ENCODE peak calls at places on chromosomes 2 and 18, in eight cellular contexts. One of them, this sample, is unnamed.

GRCh38 chr2:80304522-80304878 is at the start of gene LRRTM1:
- DNase-seq in WTC11: peak
- DNase-seq in pancreas: peak
- DNase-seq in cardiac fibroblast: peak
- DNase-seq in lower leg skin: no peak
- DNase-seq in GM13976: peak
- DNase-seq in type B pancreatic cell: peak
- DNase-seq in choroid plexus epithelial cell: no peak
- DNase-seq in this sample: no peak

GRCh38 chr2:113873867-113874266 is 16.0 kb upstream of the ACTR3 start:
- DNase-seq in lower leg skin: no peak
- DNase-seq in pancreas: no peak
- DNase-seq in GM13976: no peak
- DNase-seq in cardiac fibroblast: no peak
- DNase-seq in choroid plexus epithelial cell: no peak
- DNase-seq in type B pancreatic cell: no peak
- DNase-seq in WTC11: no peak
- DNase-seq in this sample: no peak

GRCh38 chr2:113863166-113863565 is 26.7 kb upstream of the ACTR3 start:
- DNase-seq in GM13976: no peak
- DNase-seq in WTC11: no peak
- DNase-seq in choroid plexus epithelial cell: no peak
- DNase-seq in type B pancreatic cell: no peak
- DNase-seq in pancreas: no peak
- DNase-seq in cardiac fibroblast: no peak
- DNase-seq in lower leg skin: no peak
- DNase-seq in this sample: no peak

GRCh38 chr2:145751634-145752033 is 1231.7 kb upstream of the ZEB2 start:
- DNase-seq in GM13976: peak
- DNase-seq in choroid plexus epithelial cell: peak
- DNase-seq in cardiac fibroblast: peak
- DNase-seq in WTC11: no peak
- DNase-seq in lower leg skin: no peak
- DNase-seq in type B pancreatic cell: no peak
- DNase-seq in pancreas: no peak
- DNase-seq in this sample: peak

GRCh38 chr18:67266591-67267237 is 249.8 kb downstream of the DSEL start:
- DNase-seq in WTC11: no peak
- DNase-seq in cardiac fibroblast: peak
- DNase-seq in type B pancreatic cell: no peak
- DNase-seq in GM13976: no peak
- DNase-seq in pancreas: no peak
- DNase-seq in choroid plexus epithelial cell: peak
- DNase-seq in lower leg skin: no peak
- DNase-seq in this sample: no peak

GRCh38 chr2:236859896-236860295 is 225.8 kb upstream of the COPS8 start:
- DNase-seq in choroid plexus epithelial cell: no peak
- DNase-seq in GM13976: no peak
- DNase-seq in type B pancreatic cell: peak
- DNase-seq in pancreas: no peak
- DNase-seq in lower leg skin: peak
- DNase-seq in WTC11: no peak
- DNase-seq in cardiac fibroblast: no peak
- DNase-seq in this sample: no peak

GRCh38 chr2:119156891-119157773 is 1.4 kb downstream of the C1QL2 start:
- DNase-seq in WTC11: peak
- DNase-seq in pancreas: no peak
- DNase-seq in cardiac fibroblast: no peak
- DNase-seq in choroid plexus epithelial cell: no peak
- DNase-seq in type B pancreatic cell: no peak
- DNase-seq in GM13976: no peak
- DNase-seq in lower leg skin: no peak
- DNase-seq in this sample: no peak

GRCh38 chr2:170485254-170485653 is 229.9 kb upstream of the SP5 start:
- DNase-seq in type B pancreatic cell: no peak
- DNase-seq in WTC11: no peak
- DNase-seq in lower leg skin: no peak
- DNase-seq in cardiac fibroblast: no peak
- DNase-seq in pancreas: no peak
- DNase-seq in choroid plexus epithelial cell: no peak
- DNase-seq in GM13976: no peak
- DNase-seq in this sample: no peak

GRCh38 chr2:238475571-238475970 is 48.8 kb downstream of the ASB1 start:
- DNase-seq in cardiac fibroblast: no peak
- DNase-seq in choroid plexus epithelial cell: no peak
- DNase-seq in GM13976: no peak
- DNase-seq in type B pancreatic cell: no peak
- DNase-seq in WTC11: no peak
- DNase-seq in lower leg skin: no peak
- DNase-seq in pancreas: no peak
- DNase-seq in this sample: no peak

GRCh38 chr2:228875152-228875875 is 395.8 kb downstream of the PID1 start:
- DNase-seq in pancreas: no peak
- DNase-seq in lower leg skin: no peak
- DNase-seq in choroid plexus epithelial cell: peak
- DNase-seq in cardiac fibroblast: peak
- DNase-seq in type B pancreatic cell: no peak
- DNase-seq in GM13976: no peak
- DNase-seq in WTC11: no peak
- DNase-seq in this sample: no peak

GRCh38 chr2:151374426-151374825 is 17.0 kb downstream of the TNFAIP6 start:
- DNase-seq in lower leg skin: no peak
- DNase-seq in WTC11: no peak
- DNase-seq in GM13976: peak
- DNase-seq in type B pancreatic cell: no peak
- DNase-seq in cardiac fibroblast: peak
- DNase-seq in choroid plexus epithelial cell: peak
- DNase-seq in pancreas: no peak
- DNase-seq in this sample: peak

GRCh38 chr2:7552825-7553550 is 635.8 kb downstream of the RNF144A start:
- DNase-seq in choroid plexus epithelial cell: no peak
- DNase-seq in lower leg skin: no peak
- DNase-seq in pancreas: no peak
- DNase-seq in GM13976: no peak
- DNase-seq in type B pancreatic cell: no peak
- DNase-seq in WTC11: no peak
- DNase-seq in cardiac fibroblast: no peak
- DNase-seq in this sample: no peak

GRCh38 chr2:63059434-63060078 is 8.9 kb downstream of the OTX1 start:
- DNase-seq in choroid plexus epithelial cell: no peak
- DNase-seq in lower leg skin: no peak
- DNase-seq in WTC11: peak
- DNase-seq in cardiac fibroblast: no peak
- DNase-seq in GM13976: peak
- DNase-seq in type B pancreatic cell: peak
- DNase-seq in pancreas: peak
- DNase-seq in this sample: peak

GRCh38 chr2:145760781-145761649 is 1241.1 kb upstream of the ZEB2 start:
- DNase-seq in choroid plexus epithelial cell: peak
- DNase-seq in type B pancreatic cell: no peak
- DNase-seq in GM13976: no peak
- DNase-seq in lower leg skin: no peak
- DNase-seq in pancreas: no peak
- DNase-seq in cardiac fibroblast: peak
- DNase-seq in WTC11: no peak
- DNase-seq in this sample: no peak

GRCh38 chr2:191869178-191869577 is 22.3 kb upstream of the CAVIN2 start:
- DNase-seq in WTC11: peak
- DNase-seq in choroid plexus epithelial cell: peak
- DNase-seq in lower leg skin: no peak
- DNase-seq in type B pancreatic cell: no peak
- DNase-seq in GM13976: no peak
- DNase-seq in pancreas: peak
- DNase-seq in cardiac fibroblast: peak
- DNase-seq in this sample: no peak

GRCh38 chr2:56676966-56677365 is 493.2 kb downstream of the CCDC85A start:
- DNase-seq in pancreas: no peak
- DNase-seq in choroid plexus epithelial cell: no peak
- DNase-seq in type B pancreatic cell: no peak
- DNase-seq in WTC11: no peak
- DNase-seq in GM13976: no peak
- DNase-seq in lower leg skin: no peak
- DNase-seq in cardiac fibroblast: no peak
- DNase-seq in this sample: no peak

GRCh38 chr2:56666758-56667157 is 483.0 kb downstream of the CCDC85A start:
- DNase-seq in WTC11: no peak
- DNase-seq in cardiac fibroblast: no peak
- DNase-seq in choroid plexus epithelial cell: no peak
- DNase-seq in lower leg skin: no peak
- DNase-seq in type B pancreatic cell: no peak
- DNase-seq in pancreas: no peak
- DNase-seq in GM13976: no peak
- DNase-seq in this sample: no peak

GRCh38 chr2:56671973-56672569 is 488.3 kb downstream of the CCDC85A start:
- DNase-seq in lower leg skin: no peak
- DNase-seq in choroid plexus epithelial cell: peak
- DNase-seq in GM13976: no peak
- DNase-seq in cardiac fibroblast: peak
- DNase-seq in pancreas: peak
- DNase-seq in type B pancreatic cell: no peak
- DNase-seq in WTC11: no peak
- DNase-seq in this sample: no peak
- TF ChIP-seq CTCF in lower leg skin: no peak
- TF ChIP-seq CTCF in choroid plexus epithelial cell: no peak
- TF ChIP-seq CTCF in GM13976: no peak
- TF ChIP-seq CTCF in cardiac fibroblast: no peak
- TF ChIP-seq CTCF in pancreas: no peak
- TF ChIP-seq CTCF in type B pancreatic cell: no peak
- TF ChIP-seq CTCF in WTC11: no peak
- TF ChIP-seq CTCF in this sample: no peak

GRCh38 chr2:234555616-234556249 is 58.9 kb upstream of the ARL4C start:
- DNase-seq in WTC11: no peak
- DNase-seq in choroid plexus epithelial cell: peak
- DNase-seq in lower leg skin: no peak
- DNase-seq in GM13976: no peak
- DNase-seq in type B pancreatic cell: no peak
- DNase-seq in pancreas: no peak
- DNase-seq in cardiac fibroblast: peak
- DNase-seq in this sample: no peak

GRCh38 chr2:234555161-234555560 is 58.3 kb upstream of the ARL4C start:
- DNase-seq in pancreas: no peak
- DNase-seq in lower leg skin: no peak
- DNase-seq in type B pancreatic cell: no peak
- DNase-seq in WTC11: no peak
- DNase-seq in GM13976: no peak
- DNase-seq in choroid plexus epithelial cell: no peak
- DNase-seq in cardiac fibroblast: no peak
- DNase-seq in this sample: no peak

GRCh38 chr2:234556848-234557573 is 60.1 kb upstream of the ARL4C start:
- DNase-seq in GM13976: no peak
- DNase-seq in lower leg skin: no peak
- DNase-seq in choroid plexus epithelial cell: no peak
- DNase-seq in cardiac fibroblast: no peak
- DNase-seq in type B pancreatic cell: no peak
- DNase-seq in pancreas: no peak
- DNase-seq in WTC11: no peak
- DNase-seq in this sample: no peak

GRCh38 chr2:234559609-234560008 is 62.7 kb upstream of the ARL4C start:
- DNase-seq in GM13976: no peak
- DNase-seq in cardiac fibroblast: no peak
- DNase-seq in choroid plexus epithelial cell: no peak
- DNase-seq in lower leg skin: peak
- DNase-seq in type B pancreatic cell: no peak
- DNase-seq in pancreas: no peak
- DNase-seq in WTC11: no peak
- DNase-seq in this sample: no peak

GRCh38 chr2:234558642-234559041 is 61.8 kb upstream of the ARL4C start:
- DNase-seq in pancreas: no peak
- DNase-seq in type B pancreatic cell: no peak
- DNase-seq in WTC11: no peak
- DNase-seq in choroid plexus epithelial cell: peak
- DNase-seq in cardiac fibroblast: peak
- DNase-seq in lower leg skin: no peak
- DNase-seq in GM13976: no peak
- DNase-seq in this sample: no peak
- TF ChIP-seq CTCF in pancreas: no peak
- TF ChIP-seq CTCF in type B pancreatic cell: peak
- TF ChIP-seq CTCF in WTC11: no peak
- TF ChIP-seq CTCF in choroid plexus epithelial cell: peak
- TF ChIP-seq CTCF in cardiac fibroblast: no peak
- TF ChIP-seq CTCF in lower leg skin: no peak
- TF ChIP-seq CTCF in GM13976: no peak
- TF ChIP-seq CTCF in this sample: no peak

GRCh38 chr18:80023173-80023572 is 11.1 kb upstream of the RBFA start:
- DNase-seq in lower leg skin: peak
- DNase-seq in WTC11: peak
- DNase-seq in choroid plexus epithelial cell: no peak
- DNase-seq in pancreas: no peak
- DNase-seq in cardiac fibroblast: no peak
- DNase-seq in GM13976: no peak
- DNase-seq in type B pancreatic cell: no peak
- DNase-seq in this sample: no peak

GRCh38 chr18:80026363-80026762 is 7.9 kb upstream of the RBFA start:
- DNase-seq in cardiac fibroblast: no peak
- DNase-seq in GM13976: no peak
- DNase-seq in pancreas: no peak
- DNase-seq in WTC11: no peak
- DNase-seq in choroid plexus epithelial cell: no peak
- DNase-seq in lower leg skin: no peak
- DNase-seq in type B pancreatic cell: no peak
- DNase-seq in this sample: no peak

DNA sequence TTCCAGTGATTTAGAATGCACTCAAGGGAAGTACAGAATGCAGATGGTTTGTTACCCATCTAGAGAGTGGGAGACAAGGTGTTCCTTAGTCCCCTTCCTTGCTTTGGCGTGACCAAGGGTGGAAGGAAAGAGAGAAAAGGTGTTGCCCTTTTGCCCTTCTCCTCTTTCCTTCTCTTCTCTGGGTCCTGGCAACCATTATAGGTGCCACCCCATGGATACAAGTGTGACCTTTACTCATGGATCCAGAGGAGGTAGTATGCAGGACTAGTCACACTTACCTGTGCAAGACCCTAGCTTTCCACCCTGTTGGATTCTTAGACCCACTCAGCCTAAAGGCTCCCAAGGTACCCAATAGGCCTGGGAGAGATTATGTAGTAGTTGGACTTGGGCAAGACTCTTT is 11.6 kb upstream of the RBFA start:
- DNase-seq in WTC11: no peak
- DNase-seq in cardiac fibroblast: peak
- DNase-seq in type B pancreatic cell: no peak
- DNase-seq in choroid plexus epithelial cell: peak
- DNase-seq in GM13976: no peak
- DNase-seq in pancreas: no peak
- DNase-seq in lower leg skin: peak
- DNase-seq in this sample: no peak
- TF ChIP-seq CTCF in WTC11: no peak
- TF ChIP-seq CTCF in cardiac fibroblast: no peak
- TF ChIP-seq CTCF in type B pancreatic cell: no peak
- TF ChIP-seq CTCF in choroid plexus epithelial cell: no peak
- TF ChIP-seq CTCF in GM13976: no peak
- TF ChIP-seq CTCF in pancreas: no peak
- TF ChIP-seq CTCF in lower leg skin: no peak
- TF ChIP-seq CTCF in this sample: no peak

DNA sequence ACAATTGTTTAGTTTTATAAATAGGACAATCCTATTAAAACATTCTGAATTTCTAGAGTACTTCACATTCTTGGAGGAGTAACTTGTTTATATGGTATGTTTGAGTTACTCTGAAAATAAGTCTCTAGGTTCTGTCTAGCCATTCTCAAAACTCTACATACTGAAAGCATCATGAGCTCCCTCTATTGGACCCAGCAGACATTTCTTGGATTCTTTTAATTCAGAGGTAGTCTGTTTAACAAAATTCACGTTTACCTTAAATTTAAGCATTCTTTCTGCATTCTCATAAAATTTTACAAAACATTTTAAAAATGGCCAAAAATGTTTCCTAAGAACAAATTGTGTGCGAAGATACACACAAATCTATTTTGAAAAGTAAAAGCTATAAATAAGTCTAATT is 15.3 kb downstream of the SP9 start:
- DNase-seq in cardiac fibroblast: no peak
- DNase-seq in GM13976: no peak
- DNase-seq in WTC11: no peak
- DNase-seq in pancreas: no peak
- DNase-seq in lower leg skin: no peak
- DNase-seq in type B pancreatic cell: no peak
- DNase-seq in choroid plexus epithelial cell: peak
- DNase-seq in this sample: no peak
- TF ChIP-seq CTCF in cardiac fibroblast: peak
- TF ChIP-seq CTCF in GM13976: no peak
- TF ChIP-seq CTCF in WTC11: no peak
- TF ChIP-seq CTCF in pancreas: no peak
- TF ChIP-seq CTCF in lower leg skin: no peak
- TF ChIP-seq CTCF in type B pancreatic cell: peak
- TF ChIP-seq CTCF in choroid plexus epithelial cell: peak
- TF ChIP-seq CTCF in this sample: peak

This sample was measured in GM06990.